ENCODE peak calls at places on chromosomes 2 and 18, in seven cellular contexts. One of them, this sample, is unnamed.
A peak's percentile ranks its signal among the peaks of the same experiment; 100 is the strongest.

GRCh38 chr2:163553601-163554000 is 182.2 kb downstream of the FIGN start:
- DNase-seq in CD8-positive, alpha-beta memory T cell: no peak
- DNase-seq in ascending aorta: no peak
- DNase-seq in CD4-positive, alpha-beta T cell: no peak
- DNase-seq in GM23338: no peak
- DNase-seq in A673: peak; percentile 9
- DNase-seq in AG04450: no peak
- DNase-seq in this sample: no peak

GRCh38 chr2:69572640-69573039 is 70.9 kb downstream of the AAK1 start:
- DNase-seq in CD8-positive, alpha-beta memory T cell: no peak
- DNase-seq in ascending aorta: peak; percentile 71
- DNase-seq in CD4-positive, alpha-beta T cell: no peak
- DNase-seq in GM23338: no peak
- DNase-seq in A673: no peak
- DNase-seq in AG04450: no peak
- DNase-seq in this sample: no peak

GRCh38 chr2:42977236-42978174 is 185.1 kb upstream of the HAAO start:
- DNase-seq in CD8-positive, alpha-beta memory T cell: no peak
- DNase-seq in ascending aorta: peak; percentile 42
- DNase-seq in CD4-positive, alpha-beta T cell: no peak
- DNase-seq in GM23338: no peak
- DNase-seq in A673: no peak
- DNase-seq in AG04450: no peak
- DNase-seq in this sample: no peak

GRCh38 chr2:151357359-151357758 is at the start of gene TNFAIP6:
- DNase-seq in CD8-positive, alpha-beta memory T cell: no peak
- DNase-seq in ascending aorta: no peak
- DNase-seq in CD4-positive, alpha-beta T cell: no peak
- DNase-seq in GM23338: peak; percentile 56
- DNase-seq in A673: peak; percentile 94
- DNase-seq in AG04450: peak; percentile 82
- DNase-seq in this sample: no peak

GRCh38 chr2:152890746-152891145 is 172.3 kb downstream of the ARL6IP6 start:
- DNase-seq in CD8-positive, alpha-beta memory T cell: no peak
- DNase-seq in ascending aorta: no peak
- DNase-seq in CD4-positive, alpha-beta T cell: no peak
- DNase-seq in GM23338: no peak
- DNase-seq in A673: peak; percentile 66
- DNase-seq in AG04450: no peak
- DNase-seq in this sample: no peak

GRCh38 chr2:169756342-169756741 is 22.7 kb downstream of the KLHL23 start:
- DNase-seq in CD8-positive, alpha-beta memory T cell: no peak
- DNase-seq in ascending aorta: no peak
- DNase-seq in CD4-positive, alpha-beta T cell: no peak
- DNase-seq in GM23338: no peak
- DNase-seq in A673: no peak
- DNase-seq in AG04450: no peak
- DNase-seq in this sample: no peak

GRCh38 chr2:28134262-28134812 is 243.8 kb downstream of the BABAM2 start:
- DNase-seq in CD8-positive, alpha-beta memory T cell: no peak
- DNase-seq in ascending aorta: no peak
- DNase-seq in CD4-positive, alpha-beta T cell: no peak
- DNase-seq in GM23338: peak; percentile 2
- DNase-seq in A673: no peak
- DNase-seq in AG04450: no peak
- DNase-seq in this sample: peak; percentile 20

GRCh38 chr2:219362524-219363164 is 25.1 kb downstream of the DNPEP start:
- DNase-seq in CD8-positive, alpha-beta memory T cell: no peak
- DNase-seq in ascending aorta: no peak
- DNase-seq in CD4-positive, alpha-beta T cell: no peak
- DNase-seq in GM23338: no peak
- DNase-seq in A673: peak; percentile 76
- DNase-seq in AG04450: peak; percentile 94
- DNase-seq in this sample: peak; percentile 56

GRCh38 chr2:79271456-79271855 is 111.9 kb upstream of the REG3A start:
- DNase-seq in CD8-positive, alpha-beta memory T cell: no peak
- DNase-seq in ascending aorta: no peak
- DNase-seq in CD4-positive, alpha-beta T cell: no peak
- DNase-seq in GM23338: no peak
- DNase-seq in A673: no peak
- DNase-seq in AG04450: no peak
- DNase-seq in this sample: no peak

GRCh38 chr2:37156071-37156856 is 516 bp downstream of the EIF2AK2 start:
- DNase-seq in CD8-positive, alpha-beta memory T cell: no peak
- DNase-seq in ascending aorta: peak; percentile 80
- DNase-seq in CD4-positive, alpha-beta T cell: peak; percentile 64
- DNase-seq in GM23338: peak; percentile 29
- DNase-seq in A673: peak; percentile 64
- DNase-seq in AG04450: no peak
- DNase-seq in this sample: no peak

GRCh38 chr2:14756981-14757657 is 124.6 kb downstream of the LRATD1 start:
- DNase-seq in CD8-positive, alpha-beta memory T cell: no peak
- DNase-seq in ascending aorta: no peak
- DNase-seq in CD4-positive, alpha-beta T cell: no peak
- DNase-seq in GM23338: no peak
- DNase-seq in A673: no peak
- DNase-seq in AG04450: peak; percentile 74
- DNase-seq in this sample: peak; percentile 95

GRCh38 chr18:58451115-58451971 is 177.5 kb downstream of the ALPK2 start:
- DNase-seq in CD8-positive, alpha-beta memory T cell: no peak
- DNase-seq in ascending aorta: no peak
- DNase-seq in CD4-positive, alpha-beta T cell: no peak
- DNase-seq in GM23338: no peak
- DNase-seq in A673: no peak
- DNase-seq in AG04450: no peak
- DNase-seq in this sample: no peak

GRCh38 chr2:74186038-74186437 is 7.4 kb upstream of the MOB1A start:
- DNase-seq in CD8-positive, alpha-beta memory T cell: no peak
- DNase-seq in ascending aorta: no peak
- DNase-seq in CD4-positive, alpha-beta T cell: no peak
- DNase-seq in GM23338: no peak
- DNase-seq in A673: no peak
- DNase-seq in AG04450: no peak
- DNase-seq in this sample: no peak

GRCh38 chr2:230684222-230685164 is 28.1 kb upstream of the CAB39 start:
- DNase-seq in CD8-positive, alpha-beta memory T cell: no peak
- DNase-seq in ascending aorta: no peak
- DNase-seq in CD4-positive, alpha-beta T cell: no peak
- DNase-seq in GM23338: no peak
- DNase-seq in A673: no peak
- DNase-seq in AG04450: no peak
- DNase-seq in this sample: peak; percentile 72

GRCh38 chr2:99949530-99949929 is 192.9 kb downstream of the AFF3 start:
- DNase-seq in CD8-positive, alpha-beta memory T cell: no peak
- DNase-seq in ascending aorta: no peak
- DNase-seq in CD4-positive, alpha-beta T cell: no peak
- DNase-seq in GM23338: no peak
- DNase-seq in A673: no peak
- DNase-seq in AG04450: no peak
- DNase-seq in this sample: no peak

GRCh38 chr2:146898083-146898482 is 946.7 kb upstream of the ACVR2A start:
- DNase-seq in CD8-positive, alpha-beta memory T cell: no peak
- DNase-seq in ascending aorta: no peak
- DNase-seq in CD4-positive, alpha-beta T cell: no peak
- DNase-seq in GM23338: no peak
- DNase-seq in A673: no peak
- DNase-seq in AG04450: no peak
- DNase-seq in this sample: no peak

GRCh38 chr2:5942204-5942603 is 250.0 kb downstream of the SOX11 start:
- DNase-seq in CD8-positive, alpha-beta memory T cell: no peak
- DNase-seq in ascending aorta: no peak
- DNase-seq in CD4-positive, alpha-beta T cell: no peak
- DNase-seq in GM23338: no peak
- DNase-seq in A673: no peak
- DNase-seq in AG04450: no peak
- DNase-seq in this sample: no peak

GRCh38 chr2:145344076-145344724 is 824.3 kb upstream of the ZEB2 start:
- DNase-seq in CD8-positive, alpha-beta memory T cell: no peak
- DNase-seq in ascending aorta: no peak
- DNase-seq in CD4-positive, alpha-beta T cell: no peak
- DNase-seq in GM23338: no peak
- DNase-seq in A673: no peak
- DNase-seq in AG04450: no peak
- DNase-seq in this sample: no peak

GRCh38 chr2:238924032-238924431 is 76.1 kb downstream of the TWIST2 start:
- DNase-seq in CD8-positive, alpha-beta memory T cell: peak; percentile 8
- DNase-seq in ascending aorta: peak; percentile 48
- DNase-seq in CD4-positive, alpha-beta T cell: no peak
- DNase-seq in GM23338: no peak
- DNase-seq in A673: no peak
- DNase-seq in AG04450: no peak
- DNase-seq in this sample: no peak

GRCh38 chr2:237118025-237118424 is 32.3 kb downstream of the COPS8 start:
- DNase-seq in CD8-positive, alpha-beta memory T cell: no peak
- DNase-seq in ascending aorta: no peak
- DNase-seq in CD4-positive, alpha-beta T cell: no peak
- DNase-seq in GM23338: no peak
- DNase-seq in A673: no peak
- DNase-seq in AG04450: no peak
- DNase-seq in this sample: no peak

GRCh38 chr2:44906972-44907371 is 34.5 kb upstream of the SIX3 start:
- DNase-seq in CD8-positive, alpha-beta memory T cell: no peak
- DNase-seq in ascending aorta: no peak
- DNase-seq in CD4-positive, alpha-beta T cell: no peak
- DNase-seq in GM23338: no peak
- DNase-seq in A673: no peak
- DNase-seq in AG04450: no peak
- DNase-seq in this sample: no peak

GRCh38 chr2:20509766-20510490 is 63.1 kb downstream of the RHOB start:
- DNase-seq in CD8-positive, alpha-beta memory T cell: no peak
- DNase-seq in ascending aorta: no peak
- DNase-seq in CD4-positive, alpha-beta T cell: no peak
- DNase-seq in GM23338: peak; percentile 64
- DNase-seq in A673: peak; percentile 45
- DNase-seq in AG04450: no peak
- DNase-seq in this sample: peak; percentile 65

GRCh38 chr2:220175967-220176366 is 548.5 kb downstream of the SLC4A3 start:
- DNase-seq in CD8-positive, alpha-beta memory T cell: no peak
- DNase-seq in ascending aorta: no peak
- DNase-seq in CD4-positive, alpha-beta T cell: no peak
- DNase-seq in GM23338: no peak
- DNase-seq in A673: no peak
- DNase-seq in AG04450: no peak
- DNase-seq in this sample: no peak

GRCh38 chr2:199784512-199784911 is 66.5 kb downstream of the FTCDNL1 start:
- DNase-seq in CD8-positive, alpha-beta memory T cell: no peak
- DNase-seq in ascending aorta: no peak
- DNase-seq in CD4-positive, alpha-beta T cell: no peak
- DNase-seq in GM23338: no peak
- DNase-seq in A673: no peak
- DNase-seq in AG04450: no peak
- DNase-seq in this sample: no peak

GRCh38 chr2:195610708-195611107 is 46.3 kb upstream of the SLC39A10 start:
- DNase-seq in CD8-positive, alpha-beta memory T cell: no peak
- DNase-seq in ascending aorta: no peak
- DNase-seq in CD4-positive, alpha-beta T cell: no peak
- DNase-seq in GM23338: no peak
- DNase-seq in A673: no peak
- DNase-seq in AG04450: no peak
- DNase-seq in this sample: no peak

DNA sequence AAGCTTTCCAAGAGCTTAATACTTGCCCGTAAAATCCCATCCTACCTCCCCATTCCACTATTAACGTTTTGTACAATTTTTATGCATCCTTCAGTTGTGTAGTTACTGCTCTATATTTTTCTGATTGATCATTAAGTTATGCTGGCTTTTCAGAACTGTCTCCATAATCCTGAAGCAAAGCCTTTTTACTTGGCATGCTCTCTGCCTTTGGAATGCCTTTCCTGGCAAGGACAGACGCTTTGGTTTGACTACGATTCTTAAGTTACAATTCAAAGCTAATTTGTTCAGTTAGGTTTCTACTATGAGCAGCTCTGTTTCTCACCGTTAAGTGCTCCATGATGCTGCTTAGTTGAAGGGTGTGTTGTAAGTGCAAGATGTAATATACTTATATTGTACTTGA is 579.9 kb downstream of the ZEB2 start:
- DNase-seq in CD8-positive, alpha-beta memory T cell: no peak
- DNase-seq in ascending aorta: no peak
- DNase-seq in CD4-positive, alpha-beta T cell: no peak
- DNase-seq in GM23338: peak; percentile 10
- DNase-seq in A673: peak; percentile 65
- DNase-seq in AG04450: no peak
- DNase-seq in this sample: no peak
- H3K27ac ChIP-seq in CD8-positive, alpha-beta memory T cell: no peak overlapping the region
- H3K27ac ChIP-seq in ascending aorta: no peak overlapping the region
- H3K27ac ChIP-seq in CD4-positive, alpha-beta T cell: no peak overlapping the region
- H3K27ac ChIP-seq in GM23338: no peak overlapping the region
- H3K27ac ChIP-seq in A673: peak overlapping the region; percentile 33
- H3K27ac ChIP-seq in AG04450: no peak overlapping the region
- H3K27ac ChIP-seq in this sample: no peak overlapping the region

GRCh38 chr2:216426166-216426777 is 14.0 kb downstream of the SMARCAL1 start:
- DNase-seq in CD8-positive, alpha-beta memory T cell: no peak
- DNase-seq in ascending aorta: no peak
- DNase-seq in CD4-positive, alpha-beta T cell: no peak
- DNase-seq in GM23338: no peak
- DNase-seq in A673: no peak
- DNase-seq in AG04450: no peak
- DNase-seq in this sample: no peak
- H3K27ac ChIP-seq in CD8-positive, alpha-beta memory T cell: no peak overlapping the region
- H3K27ac ChIP-seq in ascending aorta: no peak overlapping the region
- H3K27ac ChIP-seq in CD4-positive, alpha-beta T cell: no peak overlapping the region
- H3K27ac ChIP-seq in GM23338: no peak overlapping the region
- H3K27ac ChIP-seq in A673: no peak overlapping the region
- H3K27ac ChIP-seq in AG04450: no peak overlapping the region
- H3K27ac ChIP-seq in this sample: no peak overlapping the region

GRCh38 chr2:101106453-101107181 is 44.6 kb downstream of the TBC1D8 start:
- DNase-seq in CD8-positive, alpha-beta memory T cell: no peak
- DNase-seq in ascending aorta: no peak
- DNase-seq in CD4-positive, alpha-beta T cell: no peak
- DNase-seq in GM23338: no peak
- DNase-seq in A673: no peak
- DNase-seq in AG04450: no peak
- DNase-seq in this sample: no peak
- H3K27ac ChIP-seq in CD8-positive, alpha-beta memory T cell: no peak overlapping the region
- H3K27ac ChIP-seq in ascending aorta: no peak overlapping the region
- H3K27ac ChIP-seq in CD4-positive, alpha-beta T cell: no peak overlapping the region
- H3K27ac ChIP-seq in GM23338: peak overlapping the region; percentile 21
- H3K27ac ChIP-seq in A673: no peak overlapping the region
- H3K27ac ChIP-seq in AG04450: no peak overlapping the region
- H3K27ac ChIP-seq in this sample: no peak overlapping the region

DNA sequence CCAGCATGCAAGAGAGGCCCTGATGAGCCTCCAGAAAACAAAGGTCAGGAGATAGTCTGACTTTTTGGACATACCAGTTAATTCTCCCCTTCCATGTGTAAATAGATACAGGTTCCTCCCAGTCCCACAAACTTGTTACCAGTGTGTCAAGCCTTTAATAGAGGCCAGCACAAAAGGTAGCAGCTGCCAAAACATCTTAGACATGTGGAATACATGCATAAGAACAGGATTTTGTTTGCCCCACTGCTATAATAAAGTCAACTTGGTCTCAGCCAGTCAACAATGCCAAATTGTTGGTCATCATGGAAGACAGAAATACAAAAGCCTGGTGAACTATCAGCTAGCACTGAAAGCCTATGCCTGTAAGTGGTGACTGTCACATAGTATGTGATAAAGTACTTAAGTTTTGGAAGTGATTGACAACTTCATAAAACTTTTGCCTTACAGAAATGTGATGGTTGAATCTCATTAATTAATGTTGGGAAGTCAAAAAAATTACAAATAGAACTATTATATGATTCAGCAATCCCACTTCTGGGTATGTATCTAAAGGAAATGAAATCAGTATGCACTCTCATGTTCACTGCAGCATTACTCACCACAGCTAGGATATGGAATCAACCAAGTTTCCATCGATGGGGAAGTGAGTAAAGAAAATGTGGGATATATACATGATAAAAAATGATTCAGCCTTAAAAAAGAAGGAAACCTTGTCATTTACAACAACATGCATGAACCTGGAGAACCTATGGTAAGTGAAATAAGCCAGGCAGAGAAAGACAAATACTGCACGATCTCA is 112.6 kb upstream of the WDR75 start:
- DNase-seq in CD8-positive, alpha-beta memory T cell: no peak
- DNase-seq in ascending aorta: no peak
- DNase-seq in CD4-positive, alpha-beta T cell: no peak
- DNase-seq in GM23338: no peak
- DNase-seq in A673: no peak
- DNase-seq in AG04450: no peak
- DNase-seq in this sample: no peak
- H3K27ac ChIP-seq in CD8-positive, alpha-beta memory T cell: no peak overlapping the region
- H3K27ac ChIP-seq in ascending aorta: peak overlapping the region; percentile 61
- H3K27ac ChIP-seq in CD4-positive, alpha-beta T cell: no peak overlapping the region
- H3K27ac ChIP-seq in GM23338: no peak overlapping the region
- H3K27ac ChIP-seq in A673: no peak overlapping the region
- H3K27ac ChIP-seq in AG04450: no peak overlapping the region
- H3K27ac ChIP-seq in this sample: no peak overlapping the region

This sample was measured in epithelial cell of prostate.